ENCODE peak calls at places on chromosome 5, in ten cellular contexts. U, Z, G, X, Q, W, Y, B, N and E are unnamed samples.

GRCh38 chr5:141182248-141182647 is at the start of gene PCDHB16:
- DNase-seq in Y (no peak), X (no peak), Q (peak), G (no peak), N (no peak), U (no peak), B (no peak), Z (no peak), W (peak), E (no peak)

GRCh38 chr5:138752341-138752950 is 779 bp upstream of the CTNNA1 start:
- DNase-seq in U (peak), Z (no peak), W (peak), Q (peak), G (no peak), B (no peak), Y (peak), N (peak), X (no peak), E (no peak)

GRCh38 chr5:103362211-103362610 is 103.6 kb downstream of the MACIR start:
- DNase-seq in W (no peak), Z (no peak), G (no peak), U (no peak), X (no peak), Y (no peak), N (no peak), Q (no peak), B (no peak), E (no peak)

GRCh38 chr5:126129431-126129830 is 293.8 kb upstream of the GRAMD2B start:
- DNase-seq in W (no peak), U (no peak), Y (no peak), B (no peak), G (no peak), Z (no peak), N (no peak), X (no peak), Q (no peak), E (no peak)

GRCh38 chr5:322281-322941 is 897 bp downstream of the AHRR start:
- DNase-seq in B (no peak), W (no peak), N (no peak), Y (no peak), U (no peak), Q (peak), G (no peak), Z (no peak), X (peak), E (no peak)

GRCh38 chr5:14149672-14150053 is 6.5 kb downstream of the TRIO start:
- DNase-seq in U (no peak), B (no peak), X (no peak), W (no peak), N (no peak), Q (no peak), Y (no peak), G (no peak), Z (no peak), E (no peak)

GRCh38 chr5:82821978-82822927 is 254.9 kb downstream of the TMEM167A start:
- DNase-seq in G (no peak), X (no peak), W (no peak), Z (no peak), N (no peak), B (no peak), Q (no peak), Y (no peak), U (no peak), E (no peak)

GRCh38 chr5:115471674-115472073 is 72.9 kb downstream of the FEM1C start:
- DNase-seq in Q (no peak), Z (no peak), X (no peak), W (peak), B (no peak), G (no peak), Y (no peak), N (no peak), U (no peak), E (no peak)

GRCh38 chr5:41122459-41122858 is 51.3 kb upstream of the MROH2B start:
- DNase-seq in U (no peak), W (no peak), N (no peak), B (no peak), Y (no peak), G (no peak), Z (no peak), X (no peak), Q (peak), E (no peak)

GRCh38 chr5:21931076-21931475 is 922.1 kb downstream of the CDH12 start:
- DNase-seq in U (no peak), B (no peak), Y (no peak), G (no peak), N (no peak), Q (no peak), X (no peak), Z (no peak), W (no peak), E (no peak)

GRCh38 chr5:55035480-55035879 is 11.4 kb downstream of the GZMK start:
- DNase-seq in U (no peak), N (no peak), W (no peak), B (no peak), Z (no peak), X (no peak), Y (no peak), G (no peak), Q (no peak), E (no peak)

GRCh38 chr5:89673019-89673418 is 736.5 kb downstream of the CETN3 start:
- DNase-seq in W (no peak), U (no peak), G (no peak), N (no peak), Y (no peak), Z (no peak), X (no peak), B (no peak), Q (no peak), E (no peak)

GRCh38 chr5:454936-455335 is 12.0 kb downstream of the EXOC3 start:
- DNase-seq in Y (peak), U (no peak), G (peak), N (no peak), W (no peak), X (peak), Z (peak), Q (peak), B (no peak), E (no peak)

GRCh38 chr5:171129308-171129707 is 179.7 kb upstream of the TLX3 start:
- DNase-seq in B (no peak), N (no peak), Y (no peak), G (no peak), W (no peak), X (no peak), U (no peak), Q (peak), Z (no peak), E (no peak)

GRCh38 chr5:20500501-20500900 is 512.5 kb upstream of the CDH18 start:
- DNase-seq in U (no peak), B (no peak), Q (no peak), Y (no peak), X (no peak), N (no peak), G (no peak), W (no peak), Z (no peak), E (no peak)

GRCh38 chr5:68418230-68418629 is 202.7 kb downstream of the PIK3R1 start:
- DNase-seq in N (no peak), Y (no peak), G (no peak), B (no peak), W (no peak), U (no peak), X (no peak), Q (no peak), Z (no peak), E (no peak)

GRCh38 chr5:96661101-96661840 is 905 bp upstream of the CAST start:
- DNase-seq in B (no peak), Z (no peak), X (no peak), Y (peak), Q (peak), W (peak), N (peak), U (no peak), G (peak), E (peak)

GRCh38 chr5:6510132-6510531 is 61.5 kb downstream of the UBE2QL1 start:
- DNase-seq in B (no peak), Z (no peak), Q (no peak), U (no peak), X (no peak), Y (no peak), N (no peak), G (no peak), W (no peak), E (no peak)

GRCh38 chr5:128436825-128437224 is 101.2 kb downstream of the FBN2 start:
- DNase-seq in B (no peak), N (no peak), Q (peak), X (no peak), U (no peak), G (no peak), Z (no peak), W (no peak), Y (no peak), E (no peak)

GRCh38 chr5:55680353-55680752 is 31.8 kb downstream of the SLC38A9 start:
- DNase-seq in Q (no peak), B (no peak), Z (no peak), N (no peak), Y (no peak), X (no peak), G (no peak), U (no peak), W (no peak), E (no peak)

GRCh38 chr5:167970002-167970401 is 321.4 kb upstream of the WWC1 start:
- DNase-seq in Z (no peak), G (no peak), X (no peak), Y (no peak), W (no peak), U (no peak), Q (no peak), N (no peak), B (no peak), E (no peak)

GRCh38 chr5:57692582-57693487 is 210.2 kb upstream of the ACTBL2 start:
- DNase-seq in B (peak), G (no peak), N (peak), Y (peak), X (peak), Z (peak), W (peak), U (peak), Q (peak), E (no peak)

GRCh38 chr5:145834554-145834916 is 607 bp downstream of the PRELID2 start:
- DNase-seq in N (no peak), X (no peak), U (no peak), W (no peak), Y (no peak), G (no peak), B (no peak), Q (no peak), Z (no peak), E (no peak)

GRCh38 chr5:174745495-174745894 is 21.1 kb downstream of the MSX2 start:
- DNase-seq in Z (no peak), W (no peak), N (no peak), B (no peak), Q (no peak), X (no peak), U (no peak), G (no peak), Y (no peak), E (no peak)

GRCh38 chr5:60812426-60812825 is 31.6 kb downstream of the ELOVL7 start:
- DNase-seq in Y (no peak), N (no peak), U (no peak), B (no peak), X (no peak), Q (no peak), W (no peak), Z (no peak), G (no peak), E (no peak)

GRCh38 chr5:150502847-150503246 is 5.1 kb upstream of the NDST1 start:
- DNase-seq in U (no peak), X (no peak), Y (no peak), B (no peak), N (no peak), Q (no peak), W (no peak), Z (no peak), G (no peak), E (no peak)

GRCh38 chr5:58887721-58888409 is 305.0 kb downstream of the RAB3C start:
- DNase-seq in Z (no peak), X (no peak), W (peak), Y (no peak), N (no peak), Q (no peak), U (peak), B (no peak), G (no peak), E (no peak)

GRCh38 chr5:72246954-72247442 is 73.0 kb downstream of the MRPS27 start:
- DNase-seq in N (no peak), B (no peak), Z (no peak), W (no peak), U (no peak), X (no peak), Q (no peak), G (no peak), Y (no peak), E (no peak)

GRCh38 chr5:72246239-72246580 is 73.8 kb downstream of the MRPS27 start:
- DNase-seq in Z (no peak), W (no peak), U (no peak), X (no peak), B (no peak), Y (no peak), Q (no peak), N (no peak), G (no peak), E (no peak)

GRCh38 chr5:72243706-72244105 is 76.3 kb downstream of the MRPS27 start:
- DNase-seq in X (no peak), U (no peak), B (no peak), Y (no peak), Z (no peak), Q (no peak), W (no peak), N (no peak), G (no peak), E (no peak)

GRCh38 chr5:72244862-72245371 is 75.1 kb downstream of the MRPS27 start:
- DNase-seq in Y (no peak), X (no peak), Q (peak), B (no peak), N (no peak), G (no peak), Z (peak), W (no peak), U (no peak), E (no peak)

GRCh38 chr5:72245517-72246238 is 74.4 kb downstream of the MRPS27 start:
- DNase-seq in Y (no peak), Q (no peak), N (no peak), W (no peak), X (no peak), U (no peak), Z (no peak), G (no peak), B (no peak), E (no peak)
- H3K27ac ChIP-seq in Y (peak), Q (peak), N (no peak), W (peak), X (peak), U (peak), Z (peak), G (no peak), B (peak), E (no peak)

DNA sequence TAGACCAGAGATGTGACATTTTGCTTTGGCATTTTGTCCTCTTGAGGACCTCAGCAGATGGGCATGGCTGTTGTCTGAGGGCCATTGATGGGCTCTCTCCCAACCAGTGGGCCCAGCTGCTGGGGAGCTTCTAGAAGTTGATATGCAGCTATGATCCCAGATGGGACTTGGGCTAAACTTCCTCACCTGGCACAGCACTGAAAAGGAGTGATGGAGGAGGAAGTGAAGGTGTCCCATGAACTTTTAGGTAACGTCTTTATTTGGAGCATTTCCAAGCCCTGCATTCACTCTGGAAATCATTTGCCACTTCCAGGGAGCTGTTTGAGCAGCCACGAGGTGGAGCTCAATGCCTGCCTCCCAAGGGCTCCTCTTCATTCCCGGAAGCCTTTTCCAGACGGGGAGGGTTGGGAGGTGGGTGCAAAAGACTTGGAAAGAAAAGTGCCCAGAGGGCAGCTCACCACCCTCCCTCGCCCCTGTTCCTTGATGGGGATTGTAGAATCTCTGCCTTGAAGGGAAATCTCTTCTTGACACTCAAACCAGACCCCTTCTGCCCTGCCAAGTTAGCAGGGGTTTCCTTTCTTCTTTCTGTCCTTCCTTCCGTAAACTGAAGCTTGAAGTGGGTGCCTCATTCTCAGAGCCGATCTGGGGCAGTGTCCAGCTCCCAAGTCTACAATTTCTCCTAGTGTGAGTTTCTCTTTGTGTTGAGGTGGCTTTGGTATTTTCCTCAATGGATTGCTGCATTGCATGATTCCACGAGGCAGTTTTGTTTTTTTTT is 18.1 kb upstream of the NEUROG1 start:
- DNase-seq in Q (peak), U (no peak), Y (peak), X (no peak), Z (no peak), B (peak), N (peak), G (peak), W (no peak), E (no peak)
- TF ChIP-seq CTCF in Q (peak), U (no peak), Y (peak), X (no peak), Z (no peak), B (peak), N (peak), G (peak), W (no peak), E (no peak)

GRCh38 chr5:144711172-144711571 is 540.5 kb downstream of the KCTD16 start:
- DNase-seq in N (no peak), X (no peak), Q (no peak), W (no peak), B (no peak), U (no peak), G (no peak), Y (no peak), Z (no peak), E (no peak)

GRCh38 chr5:144710620-144711019 is 539.9 kb downstream of the KCTD16 start:
- DNase-seq in Y (no peak), Q (no peak), X (no peak), W (no peak), Z (no peak), G (no peak), B (no peak), N (no peak), U (no peak), E (no peak)

DNA sequence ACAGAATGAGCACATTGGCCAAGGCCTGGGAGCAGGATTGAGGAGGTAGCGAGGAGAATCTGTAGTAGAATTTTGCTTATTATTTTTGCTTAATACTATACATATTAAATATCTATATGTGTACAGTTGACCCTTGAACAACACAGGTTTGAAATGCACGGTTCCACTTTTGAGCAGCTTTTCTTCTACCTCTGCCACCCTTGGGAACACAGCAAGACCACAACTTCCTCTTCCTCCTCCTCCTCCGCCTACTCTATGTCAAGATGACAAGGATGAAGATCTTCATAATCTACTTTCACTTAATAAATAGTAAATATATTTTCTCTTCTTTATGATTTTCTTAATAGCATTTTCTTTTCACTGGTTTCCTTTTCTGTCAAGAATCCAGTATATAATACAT is 541.4 kb downstream of the KCTD16 start:
- DNase-seq in G (no peak), Z (no peak), B (no peak), X (no peak), U (no peak), Q (no peak), N (no peak), Y (no peak), W (no peak), E (no peak)
- H3K27ac ChIP-seq in G (peak), Z (no peak), B (no peak), X (no peak), U (no peak), Q (no peak), N (no peak), Y (no peak), W (no peak), E (no peak)

DNA sequence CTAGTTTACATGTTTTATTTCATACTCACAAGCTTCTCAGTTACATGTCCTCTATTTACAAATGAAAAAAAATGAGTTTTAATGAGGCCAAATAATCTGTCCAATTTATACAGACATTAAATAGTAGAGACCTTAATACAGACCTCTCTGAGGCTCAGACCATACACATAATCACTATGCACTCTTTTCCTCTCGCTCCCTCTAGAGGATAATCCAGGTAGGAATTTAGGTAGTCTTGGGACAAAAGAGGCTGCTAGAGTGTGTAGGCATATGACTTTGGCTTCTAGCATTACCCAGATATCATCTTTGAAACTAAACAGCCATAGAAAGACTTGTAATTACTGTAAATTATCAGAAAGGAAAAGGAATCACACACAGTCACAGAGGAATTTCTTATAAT is 444.7 kb downstream of the HINT1 start:
- DNase-seq in G (no peak), B (no peak), W (no peak), U (no peak), Z (no peak), N (no peak), Q (peak), Y (no peak), X (no peak), E (no peak)
- TF ChIP-seq CTCF in G (no peak), B (peak), W (peak), U (no peak), Z (no peak), N (peak), Q (peak), Y (no peak), X (peak), E (no peak)

DNA sequence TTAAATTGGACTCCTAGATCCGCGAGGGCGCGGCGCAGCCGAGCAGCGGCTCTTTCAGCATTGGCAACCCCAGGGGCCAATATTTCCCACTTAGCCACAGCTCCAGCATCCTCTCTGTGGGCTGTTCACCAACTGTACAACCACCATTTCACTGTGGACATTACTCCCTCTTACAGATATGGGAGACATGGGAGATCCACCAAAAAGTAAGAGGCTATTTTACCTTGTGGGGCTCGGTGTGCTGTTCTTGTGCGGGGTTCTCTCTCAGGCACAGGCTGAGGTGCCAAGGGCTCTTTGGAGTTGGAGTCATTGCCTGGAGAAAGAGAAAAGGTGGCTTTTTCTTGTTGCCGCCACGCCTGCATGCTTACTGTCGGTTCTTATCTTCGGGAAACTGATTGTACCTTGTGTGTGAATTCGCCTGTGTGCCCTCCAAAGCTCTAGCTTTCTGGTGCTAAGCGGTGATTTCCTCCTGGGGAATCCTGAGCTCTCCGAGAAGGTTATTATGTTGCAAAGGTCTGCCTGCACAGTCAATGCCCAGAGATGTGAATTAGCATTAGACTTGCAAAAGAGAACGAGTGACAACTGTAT is 340 bp downstream of the ISL1 start:
- DNase-seq in G (no peak), N (no peak), W (no peak), Z (no peak), Y (no peak), B (no peak), U (no peak), Q (no peak), X (no peak), E (no peak)
- H3K27ac ChIP-seq in G (no peak), N (peak), W (no peak), Z (no peak), Y (no peak), B (peak), U (no peak), Q (no peak), X (no peak), E (no peak)

GRCh38 chr5:38796739-38797108 is 49.1 kb upstream of the OSMR start:
- DNase-seq in Z (no peak), Y (no peak), W (no peak), N (no peak), B (no peak), G (no peak), U (peak), Q (no peak), X (no peak), E (no peak)

GRCh38 chr5:38793099-38793498 is 52.7 kb upstream of the OSMR start:
- DNase-seq in Q (no peak), Z (no peak), N (no peak), X (no peak), W (no peak), Y (no peak), U (peak), G (no peak), B (no peak), E (no peak)

GRCh38 chr5:38797838-38798237 is 48.0 kb upstream of the OSMR start:
- DNase-seq in Y (no peak), U (no peak), X (no peak), W (no peak), B (no peak), Q (no peak), G (no peak), Z (no peak), N (no peak), E (no peak)

GRCh38 chr5:38796000-38796738 is 49.6 kb upstream of the OSMR start:
- DNase-seq in Z (no peak), Q (no peak), N (no peak), W (no peak), U (no peak), G (no peak), X (no peak), Y (peak), B (no peak), E (no peak)

GRCh38 chr5:38794986-38795385 is 50.8 kb upstream of the OSMR start:
- DNase-seq in B (no peak), Q (no peak), Y (no peak), N (no peak), W (no peak), G (no peak), X (no peak), Z (no peak), U (no peak), E (no peak)
- TF ChIP-seq CTCF in B (no peak), Q (no peak), Y (no peak), N (no peak), W (no peak), G (no peak), X (no peak), Z (no peak), U (no peak), E (no peak)